ENCODE peak calls at places on chromosomes 12 and 14, in four cellular contexts. Z is Karpas-422, T is cardiac muscle cell, C is DND-41. S is an unnamed sample.

GRCh38 chr12:7859552-7859951 is 13.2 kb downstream of the SLC2A14 start:
- DNase-seq in Z (no peak), T (no peak), C (no peak), S (no peak)

GRCh38 chr12:88339254-88339949 is 197.3 kb downstream of the TMTC3 start:
- DNase-seq in Z (no peak), T (peak), C (no peak), S (no peak)

GRCh38 chr12:14325716-14326343 is 39.7 kb upstream of the ATF7IP start:
- DNase-seq in Z (peak), T (no peak), C (no peak), S (no peak)

GRCh38 chr14:106564058-106564643 is 1037.8 kb downstream of the TMEM121 start:
- DNase-seq in Z (peak), T (no peak), C (peak), S (no peak)

GRCh38 chr14:65304963-65305362 is 107.6 kb upstream of the FUT8 start:
- DNase-seq in Z (no peak), T (no peak), C (no peak), S (no peak)

GRCh38 chr12:119772431-119772830 is 104.5 kb downstream of the PRKAB1 start:
- DNase-seq in Z (no peak), T (no peak), C (no peak), S (no peak)

GRCh38 chr12:56631790-56632700 is 1.9 kb upstream of the BAZ2A start:
- DNase-seq in Z (peak), T (peak), C (no peak), S (no peak)

GRCh38 chr14:54784657-54785056 is 118.0 kb downstream of the GCH1 start:
- DNase-seq in Z (no peak), T (no peak), C (no peak), S (no peak)

GRCh38 chr12:102964872-102965271 is 7.4 kb downstream of the ASCL1 start:
- DNase-seq in Z (no peak), T (no peak), C (no peak), S (no peak)

GRCh38 chr12:105641742-105642141 is 311.3 kb downstream of the C12orf75 start:
- DNase-seq in Z (no peak), T (no peak), C (no peak), S (no peak)

GRCh38 chr14:104119700-104120251 is 18.6 kb upstream of the KIF26A start:
- DNase-seq in Z (no peak), T (no peak), C (no peak), S (no peak)
- H3K4me3 ChIP-seq in Z (no peak), T (no peak), C (no peak), S (no peak)

GRCh38 chr12:113858828-113859386 is 107.2 kb downstream of the RBM19 start:
- DNase-seq in Z (no peak), T (no peak), C (no peak), S (no peak)
- H3K4me3 ChIP-seq in Z (no peak), T (no peak), C (no peak), S (no peak)

GRCh38 chr12:112924986-112925385 is 13.3 kb upstream of the OAS3 start:
- DNase-seq in Z (no peak), T (no peak), C (no peak), S (no peak)
- H3K4me3 ChIP-seq in Z (no peak), T (no peak), C (no peak), S (no peak)

DNA sequence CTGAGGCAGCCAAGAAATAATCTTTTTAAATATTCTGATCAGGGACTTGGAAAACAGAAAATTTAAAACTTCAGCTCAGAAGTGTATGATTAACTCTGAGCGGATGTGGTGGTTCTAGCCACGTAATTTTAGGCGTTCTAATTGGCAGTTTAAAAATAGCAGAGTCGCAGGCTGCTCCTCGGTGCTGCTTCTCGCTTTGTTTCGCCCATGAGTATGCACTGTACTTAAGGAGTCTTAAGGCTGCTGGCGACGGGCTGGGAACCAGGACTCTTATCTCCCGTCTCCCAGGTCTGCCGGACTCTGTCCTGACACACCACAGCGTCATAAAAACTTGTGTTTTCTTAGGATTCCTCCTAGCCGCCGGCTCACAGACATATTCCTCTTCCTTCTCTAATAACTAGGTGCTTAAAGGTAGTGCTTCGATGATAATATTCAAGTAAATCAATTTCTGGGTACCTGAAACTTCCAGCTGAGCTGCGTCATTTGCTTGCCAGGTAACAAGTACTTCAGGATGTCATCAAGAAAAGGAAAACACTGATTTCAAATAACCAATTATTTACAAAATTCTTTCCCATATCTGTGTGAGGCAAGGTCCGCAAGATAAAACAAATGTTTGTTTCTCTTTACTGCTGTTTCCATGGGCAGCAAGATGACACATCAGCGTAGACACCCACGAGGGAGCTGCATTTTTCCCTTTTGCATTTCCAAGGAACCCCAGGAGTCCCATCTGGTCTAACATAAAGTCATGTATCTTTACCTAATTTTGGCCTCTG is 113.2 kb upstream of the PELI2 start:
- DNase-seq in Z (peak), T (peak), C (peak), S (no peak)
- H3K4me3 ChIP-seq in Z (no peak), T (no peak), C (no peak), S (peak)

GRCh38 chr12:16604853-16605252 is 1.1 kb downstream of the LMO3 start:
- DNase-seq in Z (no peak), T (no peak), C (no peak), S (no peak)
- H3K4me3 ChIP-seq in Z (no peak), T (peak), C (no peak), S (peak)

DNA sequence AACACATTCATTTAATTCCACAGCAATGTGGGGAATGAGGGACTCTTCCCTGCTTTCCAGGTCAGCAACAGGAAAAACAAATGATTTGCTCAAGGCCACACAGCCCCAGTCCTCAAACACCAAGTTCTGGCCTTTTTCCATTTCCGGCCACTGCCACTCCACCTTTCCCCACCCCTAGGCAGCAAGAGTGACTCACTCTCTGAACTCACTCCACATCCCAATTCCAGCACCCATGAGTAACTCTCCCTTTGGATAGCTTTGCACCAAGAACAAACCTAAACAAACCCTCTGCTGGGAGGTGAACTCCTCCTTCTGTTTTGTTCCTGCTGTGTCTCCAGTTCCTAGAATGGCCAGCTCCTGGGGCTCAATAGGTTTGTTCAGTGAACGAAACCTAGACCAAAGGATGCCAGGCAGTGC is 30.4 kb upstream of the PLEKHG6 start:
- DNase-seq in Z (no peak), T (peak), C (no peak), S (no peak)
- H3K4me3 ChIP-seq in Z (no peak), T (no peak), C (no peak), S (no peak)

GRCh38 chr12:45284096-45284901 is 68.4 kb downstream of the ANO6 start:
- DNase-seq in Z (no peak), T (peak), C (no peak), S (no peak)
- H3K4me3 ChIP-seq in Z (no peak), T (no peak), C (no peak), S (no peak)

GRCh38 chr12:54497883-54498282 is 331 bp downstream of the NCKAP1L start:
- DNase-seq in Z (peak), T (no peak), C (no peak), S (no peak)
- H3K4me3 ChIP-seq in Z (peak), T (no peak), C (peak), S (peak)

S was measured in SK-N-MC.